ENCODE peak calls at places on chromosomes 3 and 15, in nine cellular contexts. One of them, this sample, is unnamed.

GRCh38 chr15:30791239-30791638 is 112.5 kb upstream of the FAN1 start:
- DNase-seq in epithelial cell of prostate: no peak
- DNase-seq in ovary: no peak
- DNase-seq in hypothalamus: no peak
- DNase-seq in iris pigment epithelial cell: no peak
- DNase-seq in DMS53: peak; percentile 31
- DNase-seq in left cardiac atrium: no peak
- DNase-seq in neural progenitor cell: peak; percentile 17
- DNase-seq in HEK293T: peak; percentile 3
- DNase-seq in this sample: no peak

GRCh38 chr3:70982700-70983140 is 600.8 kb downstream of the FOXP1 start:
- DNase-seq in epithelial cell of prostate: peak; percentile 95
- DNase-seq in ovary: no peak
- DNase-seq in hypothalamus: peak; percentile 38
- DNase-seq in iris pigment epithelial cell: peak; percentile 87
- DNase-seq in DMS53: peak; percentile 56
- DNase-seq in left cardiac atrium: peak; percentile 39
- DNase-seq in neural progenitor cell: peak; percentile 52
- DNase-seq in HEK293T: peak; percentile 14
- DNase-seq in this sample: peak; percentile 83

GRCh38 chr15:41894791-41895463 is 1.1 kb upstream of the SPTBN5 start:
- DNase-seq in epithelial cell of prostate: peak; percentile 33
- DNase-seq in ovary: peak; percentile 80
- DNase-seq in hypothalamus: no peak
- DNase-seq in iris pigment epithelial cell: peak; percentile 83
- DNase-seq in DMS53: peak; percentile 85
- DNase-seq in left cardiac atrium: peak; percentile 90
- DNase-seq in neural progenitor cell: no peak
- DNase-seq in HEK293T: no peak
- DNase-seq in this sample: peak; percentile 69

GRCh38 chr15:41917767-41918430 is 24.0 kb upstream of the SPTBN5 start:
- DNase-seq in epithelial cell of prostate: peak; percentile 45
- DNase-seq in ovary: no peak
- DNase-seq in hypothalamus: no peak
- DNase-seq in iris pigment epithelial cell: peak; percentile 79
- DNase-seq in DMS53: peak; percentile 57
- DNase-seq in left cardiac atrium: no peak
- DNase-seq in neural progenitor cell: no peak
- DNase-seq in HEK293T: no peak
- DNase-seq in this sample: no peak

GRCh38 chr3:173552526-173552925 is 155.0 kb downstream of the NLGN1 start:
- DNase-seq in epithelial cell of prostate: no peak
- DNase-seq in ovary: no peak
- DNase-seq in hypothalamus: no peak
- DNase-seq in iris pigment epithelial cell: no peak
- DNase-seq in DMS53: peak; percentile 1
- DNase-seq in left cardiac atrium: no peak
- DNase-seq in neural progenitor cell: no peak
- DNase-seq in HEK293T: no peak
- DNase-seq in this sample: no peak

GRCh38 chr15:43346305-43346704 is 15.9 kb upstream of the LCMT2 start:
- DNase-seq in epithelial cell of prostate: no peak
- DNase-seq in ovary: no peak
- DNase-seq in hypothalamus: no peak
- DNase-seq in iris pigment epithelial cell: no peak
- DNase-seq in DMS53: peak; percentile 2
- DNase-seq in left cardiac atrium: no peak
- DNase-seq in neural progenitor cell: no peak
- DNase-seq in HEK293T: no peak
- DNase-seq in this sample: no peak

GRCh38 chr3:190516416-190516815 is 2.5 kb downstream of the IL1RAP start:
- DNase-seq in epithelial cell of prostate: no peak
- DNase-seq in ovary: no peak
- DNase-seq in hypothalamus: no peak
- DNase-seq in iris pigment epithelial cell: no peak
- DNase-seq in DMS53: no peak
- DNase-seq in left cardiac atrium: no peak
- DNase-seq in neural progenitor cell: no peak
- DNase-seq in HEK293T: no peak
- DNase-seq in this sample: no peak

GRCh38 chr3:58973796-58974195 is 76.0 kb downstream of the CFAP20DC start:
- DNase-seq in epithelial cell of prostate: no peak
- DNase-seq in ovary: no peak
- DNase-seq in hypothalamus: no peak
- DNase-seq in iris pigment epithelial cell: peak; percentile 84
- DNase-seq in DMS53: no peak
- DNase-seq in left cardiac atrium: no peak
- DNase-seq in neural progenitor cell: no peak
- DNase-seq in HEK293T: no peak
- DNase-seq in this sample: no peak

GRCh38 chr15:100893964-100894295 is 14.3 kb downstream of the ALDH1A3 start:
- DNase-seq in epithelial cell of prostate: no peak
- DNase-seq in ovary: no peak
- DNase-seq in hypothalamus: no peak
- DNase-seq in iris pigment epithelial cell: no peak
- DNase-seq in DMS53: no peak
- DNase-seq in left cardiac atrium: no peak
- DNase-seq in neural progenitor cell: no peak
- DNase-seq in HEK293T: no peak
- DNase-seq in this sample: peak; percentile 62

GRCh38 chr3:119311191-119311925 is 17.2 kb downstream of the ARHGAP31 start:
- DNase-seq in epithelial cell of prostate: no peak
- DNase-seq in ovary: no peak
- DNase-seq in hypothalamus: no peak
- DNase-seq in iris pigment epithelial cell: peak; percentile 92
- DNase-seq in DMS53: peak; percentile 14
- DNase-seq in left cardiac atrium: no peak
- DNase-seq in neural progenitor cell: no peak
- DNase-seq in HEK293T: no peak
- DNase-seq in this sample: no peak

GRCh38 chr3:69144631-69145244 is 22.3 kb upstream of the LMOD3 start:
- DNase-seq in epithelial cell of prostate: no peak
- DNase-seq in ovary: no peak
- DNase-seq in hypothalamus: no peak
- DNase-seq in iris pigment epithelial cell: no peak
- DNase-seq in DMS53: peak; percentile 3
- DNase-seq in left cardiac atrium: no peak
- DNase-seq in neural progenitor cell: peak; percentile 62
- DNase-seq in HEK293T: no peak
- DNase-seq in this sample: no peak

GRCh38 chr15:92268900-92269299 is 124.8 kb upstream of the ST8SIA2 start:
- DNase-seq in epithelial cell of prostate: no peak
- DNase-seq in ovary: no peak
- DNase-seq in hypothalamus: no peak
- DNase-seq in iris pigment epithelial cell: no peak
- DNase-seq in DMS53: peak; percentile 38
- DNase-seq in left cardiac atrium: no peak
- DNase-seq in neural progenitor cell: no peak
- DNase-seq in HEK293T: no peak
- DNase-seq in this sample: no peak